ENCODE peak calls at places on chromosomes 1 and 21, in seven cellular contexts. U, F, M, K, H, V and R are unnamed samples.

GRCh38 chr21:17903029-17903806 is 84.1 kb upstream of the C21orf91 start:
- DNase-seq in V (no peak), K (no peak), M (no peak), U (peak; percentile 74), F (no peak), H (peak; percentile 49), R (peak; percentile 77)

GRCh38 chr1:168907053-168907452 is 178.0 kb upstream of the DPT start:
- DNase-seq in V (no peak), H (no peak), M (no peak), K (peak; percentile 50), U (no peak), F (no peak), R (no peak)

GRCh38 chr1:191564275-191564674 is 594.0 kb upstream of the RGS18 start:
- DNase-seq in F (no peak), U (no peak), V (no peak), K (no peak), M (no peak), H (no peak), R (no peak)

GRCh38 chr1:118217073-118217620 is 32.1 kb upstream of the SPAG17 start:
- DNase-seq in F (no peak), V (no peak), K (no peak), H (no peak), M (no peak), U (no peak), R (no peak)

GRCh38 chr21:45351526-45352275 is 53.3 kb upstream of the COL18A1 start:
- DNase-seq in V (no peak), M (no peak), K (no peak), H (no peak), U (no peak), F (no peak), R (no peak)

GRCh38 chr1:183424691-183425090 is 6.5 kb upstream of the NMNAT2 start:
- DNase-seq in H (no peak), F (no peak), M (no peak), K (no peak), V (no peak), U (no peak), R (peak; percentile 25)

GRCh38 chr1:5811419-5811818 is 180.8 kb downstream of the NPHP4 start:
- DNase-seq in V (no peak), M (no peak), H (no peak), F (no peak), U (no peak), K (no peak), R (no peak)

GRCh38 chr1:203268901-203269653 is 36.2 kb upstream of the BTG2 start:
- DNase-seq in H (peak; percentile 78), U (peak; percentile 93), M (no peak), F (no peak), K (no peak), V (no peak), R (peak; percentile 92)

GRCh38 chr1:12595839-12596821 is 21.9 kb downstream of the DHRS3 start:
- DNase-seq in K (peak; percentile 80), F (no peak), M (no peak), V (peak; percentile 97), U (no peak), H (peak; percentile 92), R (no peak)

GRCh38 chr21:14076143-14076806 is 134.5 kb downstream of the LIPI start:
- DNase-seq in M (no peak), K (no peak), H (no peak), V (no peak), F (no peak), U (no peak), R (no peak)

GRCh38 chr1:219329606-219330005 is 155.9 kb downstream of the LYPLAL1 start:
- DNase-seq in H (no peak), K (no peak), U (no peak), F (no peak), M (no peak), V (no peak), R (no peak)

GRCh38 chr1:2046953-2047748 is 3.1 kb upstream of the PRKCZ start:
- DNase-seq in M (no peak), V (no peak), H (peak; percentile 74), F (no peak), K (no peak), U (no peak), R (no peak)

GRCh38 chr1:30137001-30137400 is 586.4 kb downstream of the MATN1 start:
- DNase-seq in U (no peak), F (no peak), K (no peak), H (no peak), M (no peak), V (no peak), R (no peak)

GRCh38 chr1:235779770-235780169 is 86.9 kb downstream of the LYST start:
- DNase-seq in K (no peak), U (no peak), V (no peak), M (no peak), H (no peak), F (no peak), R (no peak)

GRCh38 chr1:204321051-204321450 is 38.7 kb downstream of the PLEKHA6 start:
- DNase-seq in M (no peak), U (no peak), F (no peak), V (no peak), H (no peak), K (no peak), R (no peak)
- H3K4me1 ChIP-seq in M (peaks cover 47% of the 10 kb centered on the region), U (no peaks in the 10 kb centered on the region), F (no peaks in the 10 kb centered on the region), V (no peaks in the 10 kb centered on the region), H (peaks cover 41% of the 10 kb centered on the region), K (no peaks in the 10 kb centered on the region), R (no peaks in the 10 kb centered on the region)

DNA sequence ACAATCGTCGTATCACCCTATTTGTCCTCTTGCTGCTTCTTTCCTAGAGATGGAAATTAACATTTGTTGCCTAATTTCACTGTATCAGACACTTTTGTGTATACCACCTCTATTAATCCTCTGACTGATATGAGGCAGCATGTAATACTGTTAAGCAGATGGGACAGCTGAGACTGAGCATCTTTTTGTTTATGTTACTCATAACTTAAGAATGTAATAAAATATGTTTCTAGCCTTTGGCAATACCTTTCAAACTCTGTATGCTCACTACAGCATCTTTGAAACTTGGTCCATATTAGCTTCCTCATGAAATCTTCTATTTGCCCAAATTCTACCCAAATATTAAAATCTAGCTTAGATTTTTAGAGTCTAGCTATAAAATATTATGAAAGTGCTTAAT is 2.3 kb downstream of the OR14K1 start:
- DNase-seq in U (no peak), K (no peak), H (no peak), F (no peak), V (no peak), M (no peak), R (no peak)
- H3K9me3 ChIP-seq in U (no peaks in the 10 kb centered on the region), K (peaks cover 2% of the 10 kb centered on the region), H (peaks cover 79% of the 10 kb centered on the region), F (no peaks in the 10 kb centered on the region), V (no peaks in the 10 kb centered on the region), M (no peaks in the 10 kb centered on the region), R (no peaks in the 10 kb centered on the region)

GRCh38 chr1:165235158-165235776 is 121.2 kb downstream of the LMX1A start:
- DNase-seq in K (no peak), U (no peak), F (no peak), M (no peak), H (peak; percentile 73), V (no peak), R (no peak)
- H3K4me1 ChIP-seq in K (no peaks in the 10 kb centered on the region), U (no peaks in the 10 kb centered on the region), F (no peaks in the 10 kb centered on the region), M (peaks cover 15% of the 10 kb centered on the region), H (peaks cover 5% of the 10 kb centered on the region), V (no peaks in the 10 kb centered on the region), R (no peaks in the 10 kb centered on the region)

GRCh38 chr1:82604524-82604923 is 803.8 kb downstream of the ADGRL2 start:
- DNase-seq in U (no peak), H (peak; percentile 74), V (no peak), M (no peak), F (no peak), K (no peak), R (no peak)
- H3K9me3 ChIP-seq in U (no peaks in the 10 kb centered on the region), H (no peaks in the 10 kb centered on the region), V (no peaks in the 10 kb centered on the region), M (no peaks in the 10 kb centered on the region), F (no peaks in the 10 kb centered on the region), K (no peaks in the 10 kb centered on the region), R (peaks cover 23% of the 10 kb centered on the region)

GRCh38 chr1:64894438-64895196 is 71.7 kb downstream of the JAK1 start:
- DNase-seq in H (no peak), K (no peak), V (no peak), F (no peak), M (no peak), U (no peak), R (no peak)
- H3K4me1 ChIP-seq in H (peaks cover 7% of the 10 kb centered on the region), K (peaks cover 33% of the 10 kb centered on the region), V (no peaks in the 10 kb centered on the region), F (peaks cover 82% of the 10 kb centered on the region), M (peaks cover 97% of the 10 kb centered on the region), U (peaks cover 60% of the 10 kb centered on the region), R (peaks cover 19% of the 10 kb centered on the region)